ENCODE peak calls at places on chromosomes 11 and 22, in six cellular contexts. E is right cardiac atrium, C is fibroblast of lung, J is uterus, Q is fibroblast of villous mesenchyme, M is body of pancreas. Z is an unnamed sample.

GRCh38 chr22:19902245-19902699 is 39.3 kb upstream of the COMT start:
- DNase-seq in E (peak), C (no peak), J (no peak), Q (no peak), M (no peak), Z (no peak)

GRCh38 chr22:30701872-30702271 is 7.2 kb downstream of the OSBP2 start:
- DNase-seq in E (no peak), C (peak), J (no peak), Q (no peak), M (no peak), Z (no peak)

GRCh38 chr11:117010808-117011540 is 87.3 kb downstream of the SIK3 start:
- DNase-seq in E (no peak), C (peak), J (peak), Q (peak), M (no peak), Z (peak)

GRCh38 chr11:71209656-71210055 is 42.7 kb downstream of the SHANK2 start:
- DNase-seq in E (no peak), C (no peak), J (no peak), Q (no peak), M (no peak), Z (no peak)

GRCh38 chr11:117202386-117203068 is 3.4 kb downstream of the TAGLN start:
- DNase-seq in E (peak), C (no peak), J (no peak), Q (no peak), M (no peak), Z (no peak)

GRCh38 chr11:32479291-32479690 is 44.0 kb upstream of the WT1 start:
- DNase-seq in E (no peak), C (no peak), J (no peak), Q (no peak), M (no peak), Z (no peak)

GRCh38 chr11:128862913-128863660 is 4.0 kb downstream of the KCNJ1 start:
- DNase-seq in E (no peak), C (peak), J (no peak), Q (peak), M (no peak), Z (peak)

GRCh38 chr22:18000441-18001039 is 23.8 kb downstream of the MICAL3 start:
- DNase-seq in E (peak), C (no peak), J (no peak), Q (peak), M (peak), Z (no peak)

GRCh38 chr11:69496202-69496557 is 14.7 kb downstream of the LINC01488 start:
- DNase-seq in E (no peak), C (no peak), J (no peak), Q (no peak), M (no peak), Z (no peak)

GRCh38 chr11:116993599-116993998 is 104.6 kb downstream of the SIK3 start:
- DNase-seq in E (no peak), C (peak), J (no peak), Q (no peak), M (no peak), Z (peak)

GRCh38 chr11:96384156-96384555 is 5.6 kb downstream of the CCDC82 start:
- DNase-seq in E (no peak), C (no peak), J (no peak), Q (no peak), M (no peak), Z (no peak)
- H3K4me3 ChIP-seq in E (no peak), C (no peak), J (no peak), Q (no peak), M (no peak), Z (no peak)

GRCh38 chr11:14899087-14899363 is 7.0 kb upstream of the CYP2R1 start:
- DNase-seq in E (no peak), C (no peak), J (no peak), Q (no peak), M (no peak), Z (no peak)
- H3K4me3 ChIP-seq in E (no peak), C (no peak), J (no peak), Q (no peak), M (no peak), Z (no peak)

GRCh38 chr11:60844045-60844869 is 2.3 kb downstream of the CCDC86 start:
- DNase-seq in E (no peak), C (peak), J (no peak), Q (peak), M (no peak), Z (no peak)

GRCh38 chr11:60847281-60847680 is 5.4 kb downstream of the CCDC86 start:
- DNase-seq in E (no peak), C (no peak), J (no peak), Q (no peak), M (no peak), Z (peak)

GRCh38 chr11:60842688-60843605 is 1.0 kb downstream of the CCDC86 start:
- DNase-seq in E (no peak), C (no peak), J (no peak), Q (peak), M (no peak), Z (no peak)

GRCh38 chr11:60845338-60845737 is 3.4 kb downstream of the CCDC86 start:
- DNase-seq in E (no peak), C (no peak), J (no peak), Q (no peak), M (no peak), Z (no peak)

DNA sequence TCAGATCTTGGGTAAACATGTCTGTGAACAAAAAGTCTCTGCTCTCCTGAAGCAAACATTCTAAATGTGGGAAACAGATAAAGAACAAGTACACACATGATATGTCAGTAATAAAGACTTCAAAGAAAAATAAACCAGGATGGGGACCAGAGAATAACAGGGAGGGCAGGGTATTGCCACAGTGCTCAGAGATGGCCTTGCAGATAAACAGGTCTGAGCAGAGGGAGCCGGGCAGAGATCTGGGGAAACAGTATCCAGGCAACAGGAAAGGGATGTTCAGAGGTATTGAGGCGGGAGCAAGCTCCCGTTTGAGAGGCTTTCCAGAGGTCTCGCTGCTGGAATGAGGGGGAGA is 2.9 kb downstream of the CCDC86 start:
- DNase-seq in E (no peak), C (no peak), J (no peak), Q (peak), M (peak), Z (no peak)
- H3K4me3 ChIP-seq in E (no peak), C (peak), J (no peak), Q (no peak), M (no peak), Z (peak)

GRCh38 chr22:50271011-50271394 is 823 bp upstream of the MAPK11 start:
- DNase-seq in E (no peak), C (no peak), J (no peak), Q (no peak), M (no peak), Z (no peak)
- H3K4me3 ChIP-seq in E (peak), C (peak), J (peak), Q (peak), M (no peak), Z (peak)

GRCh38 chr11:67154726-67155125 is 35.7 kb downstream of the KDM2A start:
- DNase-seq in E (no peak), C (no peak), J (no peak), Q (no peak), M (no peak), Z (no peak)

GRCh38 chr11:67160872-67161783 is 42.1 kb downstream of the KDM2A start:
- DNase-seq in E (no peak), C (peak), J (no peak), Q (peak), M (no peak), Z (no peak)

GRCh38 chr11:67160045-67160444 is 41.0 kb downstream of the KDM2A start:
- DNase-seq in E (no peak), C (no peak), J (no peak), Q (no peak), M (no peak), Z (no peak)

GRCh38 chr11:67158241-67158640 is 39.2 kb downstream of the KDM2A start:
- DNase-seq in E (no peak), C (peak), J (no peak), Q (peak), M (no peak), Z (no peak)

DNA sequence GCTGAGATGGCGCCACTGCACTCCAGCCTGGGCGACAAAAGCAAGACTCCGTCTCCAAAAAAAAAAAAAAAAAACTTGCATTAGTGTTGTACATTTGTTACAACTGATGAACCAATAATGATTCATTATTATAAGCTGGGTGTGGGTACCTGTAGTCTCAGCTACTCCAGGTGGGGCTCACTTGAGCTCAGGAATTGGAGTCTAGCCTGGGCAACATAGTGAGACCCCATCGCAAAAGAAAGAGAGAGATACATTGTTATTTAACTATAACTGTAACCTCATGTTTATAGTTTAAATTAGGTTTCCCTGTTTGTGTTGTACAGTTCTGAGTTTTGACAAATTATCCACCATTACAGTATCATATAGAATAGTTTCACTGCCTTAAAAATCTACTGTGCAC is 38.6 kb downstream of the KDM2A start:
- DNase-seq in E (no peak), C (no peak), J (no peak), Q (no peak), M (no peak), Z (no peak)
- H3K4me3 ChIP-seq in E (no peak), C (no peak), J (no peak), Q (no peak), M (no peak), Z (no peak)

DNA sequence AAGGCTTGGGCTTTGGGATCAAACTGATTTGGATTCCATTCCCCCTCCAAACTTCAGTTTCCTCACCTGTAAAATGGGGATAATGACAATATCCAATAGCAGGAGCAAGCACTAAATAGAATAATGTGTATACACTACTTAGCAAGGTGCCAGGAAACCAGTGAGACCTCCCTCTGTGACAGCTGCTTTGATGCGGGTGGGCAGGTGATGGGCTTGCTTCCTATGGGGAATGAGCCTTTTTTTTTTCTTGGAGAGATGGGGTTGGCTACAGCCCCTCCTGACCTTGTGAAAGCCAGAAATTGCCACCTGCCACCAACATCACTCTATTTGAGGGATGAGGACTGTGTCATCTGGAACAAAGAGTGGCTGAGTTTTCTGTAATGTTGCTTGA is 1.1 kb downstream of the CD82 start:
- DNase-seq in E (no peak), C (no peak), J (no peak), Q (no peak), M (no peak), Z (no peak)
- H3K4me3 ChIP-seq in E (no peak), C (peak), J (no peak), Q (peak), M (no peak), Z (no peak)

DNA sequence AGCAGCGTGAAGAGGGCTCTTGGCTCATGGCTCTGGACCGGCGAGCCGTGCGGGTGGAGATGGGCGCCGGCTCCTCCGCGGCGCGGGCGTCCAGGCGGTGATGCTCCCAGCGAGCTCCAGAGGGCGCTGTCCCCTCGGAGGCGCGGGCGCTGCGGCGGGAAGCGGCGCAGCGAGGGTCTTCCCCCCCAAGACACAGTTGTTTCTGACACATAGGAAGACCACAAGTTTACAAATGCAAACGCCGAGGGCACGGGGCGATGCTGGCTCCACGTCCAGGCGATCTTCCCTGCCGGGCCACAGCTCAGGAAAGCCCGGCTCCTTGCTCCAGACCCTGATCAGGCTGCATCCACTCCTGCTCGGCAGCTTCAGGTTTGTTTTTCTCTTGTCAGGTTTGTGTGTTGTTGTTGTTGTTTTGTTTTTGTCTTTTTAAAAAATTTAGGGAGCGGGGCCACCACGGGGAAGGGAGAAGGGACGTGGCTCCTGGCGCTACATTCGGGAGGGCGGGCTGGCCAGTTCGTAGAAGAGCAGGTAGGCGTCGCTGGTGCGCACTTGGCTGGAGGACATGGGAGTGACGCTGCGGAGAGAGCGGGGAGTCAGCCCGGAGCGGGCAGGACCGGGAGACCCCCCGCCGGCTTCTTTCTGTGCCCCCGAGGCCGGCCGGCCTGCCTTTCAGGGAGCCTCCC is 10.0 kb upstream of the MFRP start:
- DNase-seq in E (peak), C (peak), J (peak), Q (peak), M (peak), Z (no peak)
- H3K4me3 ChIP-seq in E (peak), C (peak), J (peak), Q (peak), M (no peak), Z (peak)

Z was measured in astrocyte of the cerebellum.